ENCODE peak calls at places on chromosome 5, in seven cellular contexts. X, G, U, W, B, Y and O are unnamed samples.

GRCh38 chr5:167897371-167897770 is 394.1 kb upstream of the WWC1 start:
- DNase-seq in X (no peak), G (no peak), U (no peak), W (no peak), B (no peak), Y (no peak), O (no peak)

GRCh38 chr5:90873033-90873517 is 314.5 kb downstream of the ADGRV1 start:
- DNase-seq in X (no peak), G (no peak), U (no peak), W (peak), B (no peak), Y (no peak), O (no peak)

GRCh38 chr5:168788786-168789185 is 209.6 kb upstream of the PANK3 start:
- DNase-seq in X (no peak), G (no peak), U (peak), W (no peak), B (no peak), Y (no peak), O (no peak)

GRCh38 chr5:93267736-93268135 is 313.3 kb downstream of the NR2F1-AS1 start:
- DNase-seq in X (no peak), G (no peak), U (no peak), W (no peak), B (no peak), Y (no peak), O (no peak)

GRCh38 chr5:91850031-91850430 is 466.9 kb upstream of the ARRDC3 start:
- DNase-seq in X (no peak), G (no peak), U (no peak), W (no peak), B (no peak), Y (no peak), O (no peak)

GRCh38 chr5:150738862-150739261 is 20.0 kb downstream of the DCTN4 start:
- DNase-seq in X (no peak), G (no peak), U (no peak), W (no peak), B (no peak), Y (no peak), O (no peak)

GRCh38 chr5:179208706-179209358 is 136.4 kb downstream of the ADAMTS2 start:
- DNase-seq in X (no peak), G (no peak), U (no peak), W (no peak), B (no peak), Y (peak), O (no peak)

GRCh38 chr5:45521067-45521466 is 175.1 kb downstream of the HCN1 start:
- DNase-seq in X (peak), G (no peak), U (peak), W (peak), B (no peak), Y (no peak), O (peak)

GRCh38 chr5:179795049-179795862 is 1.5 kb downstream of the LTC4S start:
- DNase-seq in X (peak), G (no peak), U (peak), W (no peak), B (no peak), Y (no peak), O (no peak)

GRCh38 chr5:168611163-168611562 is 32.0 kb upstream of the PANK3 start:
- DNase-seq in X (no peak), G (no peak), U (no peak), W (no peak), B (no peak), Y (no peak), O (no peak)

GRCh38 chr5:69007086-69007672 is 86.6 kb upstream of the SLC30A5 start:
- DNase-seq in X (no peak), G (no peak), U (no peak), W (no peak), B (no peak), Y (no peak), O (no peak)

GRCh38 chr5:170619869-170620268 is 116.0 kb downstream of the KCNIP1 start:
- DNase-seq in X (no peak), G (no peak), U (no peak), W (no peak), B (no peak), Y (no peak), O (no peak)

GRCh38 chr5:44862808-44863207 is 54.1 kb downstream of the MRPS30 start:
- DNase-seq in X (no peak), G (no peak), U (no peak), W (no peak), B (no peak), Y (no peak), O (no peak)

GRCh38 chr5:65796269-65796668 is 74.3 kb downstream of the NLN start:
- DNase-seq in X (no peak), G (no peak), U (no peak), W (no peak), B (no peak), Y (no peak), O (no peak)

GRCh38 chr5:169413416-169413815 is 112.5 kb upstream of the SLIT3 start:
- DNase-seq in X (no peak), G (no peak), U (no peak), W (no peak), B (no peak), Y (no peak), O (no peak)

GRCh38 chr5:74429495-74429894 is 211.0 kb downstream of the ENC1 start:
- DNase-seq in X (no peak), G (no peak), U (no peak), W (no peak), B (no peak), Y (no peak), O (no peak)

GRCh38 chr5:22644859-22645258 is 208.3 kb downstream of the CDH12 start:
- DNase-seq in X (no peak), G (no peak), U (no peak), W (no peak), B (no peak), Y (no peak), O (no peak)

GRCh38 chr5:22651355-22651754 is 201.8 kb downstream of the CDH12 start:
- DNase-seq in X (no peak), G (no peak), U (no peak), W (no peak), B (no peak), Y (no peak), O (no peak)

GRCh38 chr5:22649076-22649475 is 204.1 kb downstream of the CDH12 start:
- DNase-seq in X (peak), G (no peak), U (no peak), W (peak), B (peak), Y (no peak), O (no peak)
- TF ChIP-seq CTCF in X (no peak), G (no peak), U (no peak), W (no peak), B (no peak), Y (no peak), O (no peak)

DNA sequence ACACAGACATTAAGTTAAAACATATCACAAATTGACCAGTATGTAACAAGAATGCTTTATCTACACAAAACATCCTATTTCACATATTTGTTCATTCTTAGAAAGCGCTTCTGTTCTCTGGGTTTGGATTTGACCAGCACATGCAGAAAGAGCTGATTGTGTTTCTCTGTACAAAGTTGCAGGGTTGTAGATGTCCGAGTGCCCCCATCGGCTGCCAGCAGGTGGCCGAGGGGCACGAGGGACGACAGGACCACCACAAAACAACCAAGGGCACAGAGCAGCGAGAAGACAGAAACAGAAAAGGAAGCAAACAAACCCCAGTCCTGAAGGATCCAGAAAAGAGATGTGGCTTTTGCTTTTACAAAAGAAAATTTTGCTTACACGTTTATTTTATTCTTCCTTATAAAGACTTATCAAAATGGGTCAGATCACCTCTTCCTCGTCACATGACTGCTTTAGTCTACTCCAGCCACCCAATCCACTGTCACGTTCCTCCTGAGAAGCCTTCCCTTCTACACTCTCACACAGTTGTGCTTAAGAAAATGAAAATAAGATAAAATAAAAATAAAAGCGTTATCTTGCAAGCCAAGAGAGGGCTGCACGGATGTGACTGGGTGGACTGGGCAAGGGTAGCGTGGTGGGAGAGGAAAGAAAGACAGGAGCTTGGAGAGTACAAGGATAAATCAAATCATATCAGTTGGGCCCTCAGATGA is 9.5 kb downstream of the OTP start:
- DNase-seq in X (no peak), G (no peak), U (no peak), W (no peak), B (no peak), Y (no peak), O (no peak)
- TF ChIP-seq CTCF in X (no peak), G (no peak), U (peak), W (no peak), B (no peak), Y (no peak), O (no peak)

DNA sequence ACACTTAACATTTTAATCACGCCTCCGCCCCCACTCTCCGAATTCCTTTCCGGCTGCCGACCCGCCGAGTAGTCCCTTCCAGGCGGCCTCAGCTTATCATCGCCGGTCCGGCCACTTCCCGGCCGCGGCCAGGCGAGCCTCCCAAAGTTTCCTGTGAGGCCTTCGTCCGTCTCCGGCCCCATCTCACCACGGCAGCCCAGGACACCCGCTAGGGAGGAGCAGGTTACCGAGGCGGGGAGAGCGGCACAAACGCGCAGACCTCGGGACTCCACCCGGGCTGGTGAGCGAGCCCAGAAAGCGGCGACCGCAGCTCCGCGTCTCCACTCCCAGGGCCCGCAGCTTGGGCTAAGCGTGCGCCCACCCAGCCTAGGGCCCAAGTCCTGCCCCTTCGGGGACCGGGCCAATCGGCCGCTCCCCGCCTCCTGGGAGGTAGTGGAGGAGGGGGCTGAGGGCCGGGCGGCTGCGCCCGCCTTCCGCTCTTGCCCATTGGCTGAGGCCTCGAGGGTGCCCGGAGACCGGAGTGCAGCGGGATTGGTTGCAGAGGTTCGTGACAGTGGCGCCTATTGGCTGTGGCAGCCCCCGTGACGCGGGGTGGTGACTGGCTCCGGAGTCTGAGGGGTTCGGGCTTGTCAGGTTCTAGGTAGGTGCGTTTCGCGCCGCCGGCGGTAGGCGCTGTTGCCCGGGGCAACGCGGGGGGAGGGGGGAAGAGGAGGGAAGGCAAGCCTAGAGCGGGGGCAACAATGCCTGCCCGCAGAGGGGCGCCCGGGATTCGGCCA is 845 bp downstream of the FER start:
- DNase-seq in X (peak), G (peak), U (peak), W (peak), B (peak), Y (peak), O (peak)
- TF ChIP-seq CTCF in X (no peak), G (no peak), U (no peak), W (peak), B (peak), Y (no peak), O (peak)

DNA sequence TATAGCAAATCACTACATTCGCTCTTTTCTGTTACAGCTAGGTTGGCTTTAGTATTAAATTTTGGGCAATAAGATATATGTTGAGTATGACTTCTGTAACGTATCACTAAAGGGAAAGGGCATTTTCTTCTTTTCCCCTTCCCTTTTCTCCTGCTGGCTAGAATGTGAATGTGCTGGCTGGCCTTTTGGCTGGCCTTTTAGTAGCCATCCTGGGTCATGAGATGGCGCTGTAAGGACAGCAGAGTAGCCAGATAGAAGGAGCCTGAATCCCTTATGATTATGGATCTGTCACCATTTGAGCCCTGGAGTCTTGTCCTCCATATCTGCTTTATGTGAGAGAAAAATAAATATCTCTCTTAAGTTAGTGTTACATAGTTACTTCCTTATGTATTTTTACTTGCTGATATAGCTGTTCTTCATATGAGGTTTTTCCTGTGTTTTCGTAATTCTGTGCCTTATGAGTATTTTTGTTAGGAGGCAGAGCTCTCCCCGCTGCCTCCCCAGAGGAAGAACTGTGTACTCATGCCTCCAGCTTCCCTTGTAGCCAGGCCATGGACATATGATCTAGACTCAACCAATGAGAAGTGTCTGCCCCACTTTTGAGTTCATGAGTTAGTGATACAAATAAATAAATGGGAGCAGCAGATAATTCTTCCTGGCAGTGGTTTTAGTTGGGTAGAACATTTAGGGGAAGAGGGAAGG is 65.9 kb downstream of the NDUFAF2 start:
- DNase-seq in X (no peak), G (no peak), U (no peak), W (peak), B (no peak), Y (peak), O (no peak)
- TF ChIP-seq CTCF in X (no peak), G (no peak), U (no peak), W (peak), B (no peak), Y (no peak), O (no peak)

GRCh38 chr5:78642701-78643100 is 5.9 kb downstream of the LHFPL2 start:
- DNase-seq in X (no peak), G (no peak), U (no peak), W (no peak), B (no peak), Y (no peak), O (no peak)
- TF ChIP-seq CTCF in X (no peak), G (no peak), U (no peak), W (no peak), B (no peak), Y (no peak), O (no peak)

GRCh38 chr5:34496258-34496657 is 159.9 kb upstream of the RAI14 start:
- DNase-seq in X (no peak), G (no peak), U (no peak), W (no peak), B (no peak), Y (no peak), O (no peak)
- TF ChIP-seq CTCF in X (no peak), G (no peak), U (no peak), W (no peak), B (no peak), Y (no peak), O (no peak)